ENCODE peak calls at places on chromosome 15, in five cellular contexts. H, S, Y, R and D are unnamed samples. For H3K36me3, the result is how much of the 10 kb centered on the place peaks cover.

GRCh38 chr15:95953032-95953431 is 377.5 kb upstream of the NR2F2 start:
- DNase-seq in H (no peak), S (no peak), Y (no peak), R (no peak), D (no peak)

GRCh38 chr15:86558678-86559077 is 479.0 kb downstream of the AGBL1 start:
- DNase-seq in H (no peak), S (no peak), Y (no peak), R (no peak), D (no peak)

GRCh38 chr15:78241017-78241416 is 6.7 kb upstream of the ACSBG1 start:
- DNase-seq in H (peak), S (peak), Y (peak), R (peak), D (peak)

GRCh38 chr15:31302029-31302657 is 24.5 kb upstream of the KLF13 start:
- DNase-seq in H (no peak), S (no peak), Y (peak), R (peak), D (no peak)

GRCh38 chr15:88686166-88686565 is 47.4 kb downstream of the ISG20 start:
- DNase-seq in H (no peak), S (no peak), Y (no peak), R (no peak), D (no peak)

GRCh38 chr15:73841756-73842590 is 31.4 kb upstream of the TBC1D21 start:
- DNase-seq in H (no peak), S (no peak), Y (no peak), R (no peak), D (no peak)

GRCh38 chr15:81792646-81793045 is 253.2 kb downstream of the MEX3B start:
- DNase-seq in H (no peak), S (no peak), Y (no peak), R (no peak), D (no peak)

GRCh38 chr15:48318131-48318530 is 13.1 kb upstream of the DUT start:
- DNase-seq in H (no peak), S (no peak), Y (no peak), R (no peak), D (no peak)

GRCh38 chr15:29812384-29812694 is 9.9 kb downstream of the TJP1 start:
- DNase-seq in H (no peak), S (no peak), Y (no peak), R (no peak), D (no peak)

GRCh38 chr15:79858469-79858868 is 38.3 kb downstream of the MTHFS start:
- DNase-seq in H (no peak), S (no peak), Y (no peak), R (no peak), D (no peak)
- TF ChIP-seq CTCF in H (no peak), S (no peak), Y (no peak), R (peak), D (no peak)

DNA sequence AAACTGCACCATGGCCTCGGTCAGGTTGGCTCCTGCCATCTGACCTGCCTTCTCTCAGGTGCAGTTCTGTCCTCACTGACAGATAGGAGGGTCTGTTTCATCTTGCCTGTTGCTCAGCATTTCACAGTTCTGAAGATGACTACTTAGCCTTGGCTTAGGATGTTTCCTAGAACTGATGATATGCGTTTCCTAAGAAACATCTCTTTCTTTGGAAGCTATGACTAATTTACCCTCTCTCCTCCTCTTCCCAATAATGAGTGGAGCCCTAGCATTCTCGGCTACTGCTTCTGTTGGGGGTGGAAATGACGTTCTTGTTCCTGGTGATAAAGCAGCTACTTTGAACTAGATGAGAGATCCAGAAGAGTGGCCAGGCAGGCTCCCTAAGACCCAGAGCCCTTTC is 27.3 kb downstream of the DUOX1 start:
- DNase-seq in H (no peak), S (no peak), Y (no peak), R (no peak), D (no peak)
- H3K36me3 ChIP-seq in H (under half), S (under half), Y (under half), R (under half), D (under half)

GRCh38 chr15:55740981-55741591 is 1.9 kb downstream of the PRTG start:
- DNase-seq in H (no peak), S (no peak), Y (no peak), R (peak), D (no peak)

GRCh38 chr15:55742927-55743614 is at the start of gene PRTG:
- DNase-seq in H (peak), S (peak), Y (peak), R (peak), D (peak)

GRCh38 chr15:55740479-55740878 is 2.5 kb downstream of the PRTG start:
- DNase-seq in H (no peak), S (no peak), Y (no peak), R (no peak), D (no peak)

GRCh38 chr15:55742498-55742926 is 440 bp downstream of the PRTG start:
- DNase-seq in H (no peak), S (peak), Y (no peak), R (no peak), D (peak)

GRCh38 chr15:55741592-55742497 is 1.1 kb downstream of the PRTG start:
- DNase-seq in H (no peak), S (peak), Y (no peak), R (peak), D (peak)
- TF ChIP-seq CTCF in H (no peak), S (no peak), Y (no peak), R (peak), D (peak)

GRCh38 chr15:63156086-63156707 is 1.1 kb downstream of the RPS27L start:
- DNase-seq in H (no peak), S (no peak), Y (no peak), R (no peak), D (no peak)
- H3K36me3 ChIP-seq in H (under half), S (half or more), Y (under half), R (under half), D (under half)

GRCh38 chr15:92079047-92079446 is 225.5 kb downstream of the SLCO3A1 start:
- DNase-seq in H (no peak), S (no peak), Y (no peak), R (peak), D (peak)
- TF ChIP-seq CTCF in H (no peak), S (no peak), Y (no peak), R (peak), D (peak)

GRCh38 chr15:90225047-90225446 is 8.7 kb downstream of the CIB1 start:
- DNase-seq in H (no peak), S (no peak), Y (no peak), R (no peak), D (no peak)
- H3K36me3 ChIP-seq in H (half or more), S (half or more), Y (half or more), R (under half), D (half or more)

DNA sequence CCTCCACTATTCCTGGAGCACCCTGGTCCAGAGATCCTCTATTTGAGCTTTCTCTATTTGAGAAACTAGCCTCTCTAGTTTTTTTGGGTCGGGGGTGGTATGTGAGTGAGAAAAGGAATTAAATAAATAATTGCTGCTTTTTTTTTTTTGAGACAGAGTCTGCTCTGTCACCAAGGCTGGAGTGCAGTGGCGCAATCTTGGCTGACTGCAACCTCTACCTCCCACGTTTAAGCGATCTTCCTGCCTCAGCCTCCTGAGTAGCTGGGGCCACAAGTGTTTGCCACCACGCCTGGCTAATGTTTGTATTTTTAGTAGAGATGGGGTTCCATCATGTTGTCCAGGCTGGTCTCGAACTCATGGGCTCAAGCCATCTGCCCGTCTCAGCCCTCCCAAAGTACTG is 72.5 kb downstream of the ZNF609 start:
- DNase-seq in H (no peak), S (no peak), Y (no peak), R (no peak), D (no peak)
- TF ChIP-seq CTCF in H (no peak), S (no peak), Y (no peak), R (no peak), D (no peak)

DNA sequence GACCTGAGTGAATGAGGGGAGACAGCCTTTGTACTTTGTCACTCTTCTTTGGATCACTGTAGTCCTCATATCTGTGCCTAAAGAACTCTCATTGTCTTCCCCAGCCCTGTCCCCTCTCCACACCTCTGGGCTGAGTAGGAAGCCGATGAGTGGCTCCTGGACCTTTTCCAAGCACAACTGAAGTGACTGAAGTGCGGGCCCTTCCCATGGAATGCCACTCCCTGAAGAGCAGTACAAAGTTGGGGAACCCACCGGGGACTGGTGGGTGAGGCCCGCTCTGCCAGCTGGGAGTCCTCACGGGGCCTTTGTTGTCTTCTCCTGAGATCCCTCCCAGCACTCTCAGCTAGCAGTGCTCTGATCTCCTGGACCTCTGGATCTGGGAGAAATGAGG is 90.1 kb downstream of the AAGAB start:
- DNase-seq in H (peak), S (no peak), Y (no peak), R (no peak), D (no peak)
- H3K36me3 ChIP-seq in H (under half), S (under half), Y (under half), R (under half), D (under half)

DNA sequence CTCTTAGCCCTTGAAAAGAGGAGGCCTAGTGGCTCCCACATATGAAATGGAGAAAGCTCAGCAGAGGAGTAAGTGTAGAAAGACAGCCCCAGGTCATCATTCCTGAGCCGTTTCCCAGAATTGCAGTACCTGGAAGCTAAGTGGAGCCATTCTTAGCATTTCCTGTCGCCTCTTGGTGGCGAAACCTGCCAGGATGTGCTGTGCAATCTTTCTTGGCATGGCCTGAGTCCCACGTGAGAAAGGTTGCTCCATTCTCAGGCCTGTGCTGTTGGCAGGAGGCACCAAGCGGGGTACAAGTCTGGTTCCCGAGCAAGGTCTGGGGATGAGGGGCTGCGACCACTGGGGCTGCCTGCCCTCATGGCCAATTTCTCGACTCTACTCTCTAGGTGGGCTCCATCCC is 207.2 kb upstream of the TPM1 start:
- DNase-seq in H (no peak), S (peak), Y (no peak), R (no peak), D (no peak)
- TF ChIP-seq CTCF in H (no peak), S (no peak), Y (no peak), R (no peak), D (no peak)